ENCODE peak calls at places on chromosome 11, in five cellular contexts. M, N, B, L and C are unnamed samples.

GRCh38 chr11:27910186-27910941 is 197.6 kb downstream of the KIF18A start:
- DNase-seq in M (no peak), N (no peak), B (no peak), L (peak; percentile 84), C (no peak)

GRCh38 chr11:114262681-114263509 is 33.3 kb upstream of the NNMT start:
- DNase-seq in M (peak; percentile 44), N (no peak), B (no peak), L (peak; percentile 54), C (no peak)

GRCh38 chr11:48079602-48080001 is 99.2 kb downstream of the PTPRJ start:
- DNase-seq in M (no peak), N (no peak), B (no peak), L (no peak), C (no peak)

GRCh38 chr11:698493-699115 is 3.0 kb downstream of the TMEM80 start:
- DNase-seq in M (no peak), N (no peak), B (no peak), L (no peak), C (no peak)

GRCh38 chr11:73236879-73237278 is 18.8 kb downstream of the P2RY2 start:
- DNase-seq in M (peak; percentile 57), N (peak; percentile 70), B (no peak), L (peak; percentile 18), C (peak; percentile 63)

GRCh38 chr11:117426297-117426685 is 98.6 kb downstream of the CEP164 start:
- DNase-seq in M (peak; percentile 38), N (peak; percentile 73), B (peak; percentile 61), L (peak; percentile 30), C (peak; percentile 74)

GRCh38 chr11:72871089-72871488 is 56.9 kb downstream of the ATG16L2 start:
- DNase-seq in M (no peak), N (no peak), B (no peak), L (peak; percentile 38), C (no peak)

GRCh38 chr11:75155570-75156422 is 4.9 kb downstream of the SLCO2B1 start:
- DNase-seq in M (peak; percentile 97), N (no peak), B (no peak), L (no peak), C (peak; percentile 75)

GRCh38 chr11:30583505-30584280 is 2.5 kb downstream of the MPPED2 start:
- DNase-seq in M (no peak), N (peak; percentile 37), B (no peak), L (no peak), C (no peak)

GRCh38 chr11:61004841-61005240 is 33.4 kb downstream of the CD6 start:
- DNase-seq in M (no peak), N (no peak), B (no peak), L (no peak), C (no peak)

GRCh38 chr11:34155057-34155758 is 49.8 kb downstream of the NAT10 start:
- DNase-seq in M (no peak), N (peak; percentile 45), B (no peak), L (no peak), C (no peak)

GRCh38 chr11:82980947-82981346 is 79.4 kb downstream of the DDIAS start:
- DNase-seq in M (no peak), N (no peak), B (no peak), L (no peak), C (no peak)

GRCh38 chr11:3737386-3737933 is 59.9 kb downstream of the NUP98 start:
- DNase-seq in M (no peak), N (no peak), B (no peak), L (no peak), C (no peak)

GRCh38 chr11:46389450-46390330 is 1.9 kb downstream of the CHRM4 start:
- DNase-seq in M (peak; percentile 61), N (peak; percentile 82), B (peak; percentile 28), L (peak; percentile 46), C (peak; percentile 77)

GRCh38 chr11:33315822-33316221 is 58.6 kb downstream of the HIPK3 start:
- DNase-seq in M (no peak), N (no peak), B (no peak), L (no peak), C (no peak)

GRCh38 chr11:77269484-77270123 is 31.9 kb downstream of the GDPD4 start:
- DNase-seq in M (no peak), N (no peak), B (no peak), L (peak; percentile 65), C (no peak)

GRCh38 chr11:63609536-63609935 is 4.7 kb downstream of the PLAAT3 start:
- DNase-seq in M (no peak), N (no peak), B (no peak), L (no peak), C (peak; percentile 63)

GRCh38 chr11:17378655-17379054 is 9.8 kb downstream of the KCNJ11 start:
- DNase-seq in M (no peak), N (no peak), B (no peak), L (no peak), C (no peak)

GRCh38 chr11:62665630-62666258 is 632 bp downstream of the CSKMT start:
- DNase-seq in M (no peak), N (peak; percentile 66), B (peak; percentile 55), L (peak; percentile 66), C (peak; percentile 64)

GRCh38 chr11:59174664-59175033 is 2.7 kb downstream of the DTX4 start:
- DNase-seq in M (peak; percentile 68), N (no peak), B (no peak), L (peak; percentile 70), C (peak; percentile 77)

GRCh38 chr11:28110108-28110838 is 2.1 kb downstream of the METTL15 start:
- DNase-seq in M (peak; percentile 68), N (peak; percentile 79), B (peak; percentile 40), L (peak; percentile 78), C (peak; percentile 82)

GRCh38 chr11:65045728-65046127 is 4.7 kb downstream of the SAC3D1 start:
- DNase-seq in M (no peak), N (no peak), B (no peak), L (no peak), C (no peak)

GRCh38 chr11:31887180-31887579 is 76.1 kb upstream of the PAX6 start:
- DNase-seq in M (no peak), N (no peak), B (no peak), L (no peak), C (no peak)

GRCh38 chr11:86052697-86053641 is 15.9 kb downstream of the PICALM start:
- DNase-seq in M (no peak), N (no peak), B (no peak), L (no peak), C (no peak)

GRCh38 chr11:131966667-131967066 is 596.3 kb downstream of the NTM start:
- DNase-seq in M (no peak), N (no peak), B (no peak), L (no peak), C (no peak)
- TF ChIP-seq CTCF in M (no peak), N (no peak), B (no peak), L (no peak), C (no peak)

GRCh38 chr11:10655931-10656576 is 37.5 kb downstream of the IRAG1 start:
- DNase-seq in M (no peak), N (no peak), B (no peak), L (no peak), C (no peak)

GRCh38 chr11:10651579-10652361 is 41.8 kb downstream of the IRAG1 start:
- DNase-seq in M (no peak), N (no peak), B (no peak), L (no peak), C (no peak)

GRCh38 chr11:10653242-10653641 is 40.3 kb downstream of the IRAG1 start:
- DNase-seq in M (no peak), N (no peak), B (no peak), L (no peak), C (no peak)

GRCh38 chr11:10655227-10655626 is 38.3 kb downstream of the IRAG1 start:
- DNase-seq in M (no peak), N (no peak), B (no peak), L (no peak), C (no peak)

DNA sequence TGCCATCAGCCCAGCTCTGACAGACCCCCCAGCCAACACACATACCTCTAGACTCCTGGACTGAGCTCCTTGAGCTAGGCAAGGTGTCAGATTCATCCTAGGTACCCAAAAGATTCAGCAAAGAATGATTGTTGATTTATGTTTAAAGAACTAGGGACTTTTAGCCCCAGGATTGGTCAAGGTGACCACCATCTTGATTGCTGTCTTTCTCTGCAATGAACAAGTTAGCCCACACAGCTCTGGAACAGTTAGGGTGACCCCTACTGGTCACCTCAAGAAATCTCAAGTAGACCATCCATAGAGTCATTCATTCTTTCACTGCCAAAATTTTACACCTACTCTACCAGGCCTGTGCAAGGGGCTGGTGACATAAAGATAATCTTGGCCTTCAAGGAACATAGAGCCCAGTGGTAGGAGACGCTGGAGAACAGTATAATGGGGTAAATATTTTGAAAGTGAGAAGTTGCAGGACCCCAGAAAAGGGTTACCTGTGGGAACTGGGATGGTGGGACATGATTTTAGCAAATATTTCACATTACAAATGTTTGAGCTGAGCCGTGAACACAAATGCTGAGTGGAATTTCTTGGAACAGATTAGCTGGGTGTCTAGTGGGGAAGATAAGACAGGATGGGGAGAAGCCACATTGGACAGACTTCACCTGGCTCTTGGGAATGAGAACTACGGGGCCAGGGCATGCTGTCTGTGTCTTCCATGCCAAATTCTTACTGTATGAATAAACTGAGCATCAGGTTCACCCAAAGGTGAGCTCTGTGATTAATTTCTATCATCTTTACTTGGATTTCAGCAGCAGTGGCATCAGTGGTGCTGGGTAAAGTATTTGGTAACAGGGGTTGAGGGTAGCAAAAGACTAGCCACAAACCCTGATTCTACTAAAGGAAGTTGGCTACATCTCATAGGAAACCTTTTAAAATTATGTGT is 39.1 kb downstream of the IRAG1 start:
- DNase-seq in M (peak; percentile 57), N (no peak), B (peak; percentile 17), L (peak; percentile 67), C (no peak)
- H3K4me1 ChIP-seq in M (peaks cover 23% of the 10 kb centered on the region), N (peaks cover 87% of the 10 kb centered on the region), B (no peaks in the 10 kb centered on the region), L (peaks cover 47% of the 10 kb centered on the region), C (no peaks in the 10 kb centered on the region)

GRCh38 chr11:13188179-13188578 is 89.4 kb upstream of the BMAL1 start:
- DNase-seq in M (no peak), N (no peak), B (no peak), L (no peak), C (no peak)

GRCh38 chr11:13183826-13184196 is 93.8 kb upstream of the BMAL1 start:
- DNase-seq in M (no peak), N (no peak), B (no peak), L (no peak), C (no peak)

GRCh38 chr11:13184295-13184794 is 93.2 kb upstream of the BMAL1 start:
- DNase-seq in M (no peak), N (no peak), B (no peak), L (no peak), C (no peak)

DNA sequence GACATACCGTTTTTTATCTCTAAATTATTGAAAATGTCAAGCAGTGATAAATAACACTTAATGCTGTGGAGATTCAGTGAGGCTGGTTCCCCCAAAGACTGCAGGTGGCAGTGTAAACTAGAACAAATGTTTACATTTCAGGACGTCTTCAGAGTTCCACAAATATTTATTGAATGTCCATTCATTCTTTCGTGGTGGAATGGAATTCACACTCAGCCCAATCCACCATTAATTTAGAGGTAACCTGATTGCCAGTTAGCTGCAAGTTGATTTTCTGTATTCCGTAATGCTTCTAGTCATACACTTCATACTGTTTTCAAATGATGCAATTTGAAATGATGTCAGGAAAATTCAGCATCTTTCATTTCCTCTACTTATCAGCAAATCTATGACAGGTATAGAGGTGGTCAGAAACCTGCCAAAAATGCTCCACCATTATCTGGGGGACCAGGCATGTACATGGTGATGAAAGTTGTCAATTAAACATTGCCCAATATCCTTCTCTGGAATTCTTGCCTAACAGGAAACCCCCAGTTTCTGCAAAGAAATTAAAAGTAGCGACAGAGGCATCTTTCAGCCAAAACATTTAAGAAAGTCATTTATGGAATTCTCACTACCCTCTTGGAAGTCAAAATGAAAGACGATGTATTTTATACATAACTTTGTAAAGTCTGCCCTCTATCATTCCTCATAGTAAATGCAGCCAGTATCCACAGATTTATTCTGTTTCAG is 94.3 kb upstream of the BMAL1 start:
- DNase-seq in M (peak; percentile 28), N (no peak), B (no peak), L (peak; percentile 54), C (no peak)
- TF ChIP-seq CTCF in M (peak; percentile 63), N (peak; percentile 44), B (peak; percentile 36), L (peak; percentile 66), C (peak; percentile 18)

GRCh38 chr11:129949067-129949466 is 53.6 kb downstream of the PRDM10 start:
- DNase-seq in M (no peak), N (no peak), B (no peak), L (no peak), C (no peak)
- H3K4me1 ChIP-seq in M (no peaks in the 10 kb centered on the region), N (peaks cover 12% of the 10 kb centered on the region), B (no peaks in the 10 kb centered on the region), L (no peaks in the 10 kb centered on the region), C (no peaks in the 10 kb centered on the region)